ENCODE peak calls at places on chromosomes 5 and 9, in seven cellular contexts. One of them, this sample, is unnamed. For H3K4me1, the result is how much of the 10 kb centered on the place peaks cover.

GRCh38 chr5:10442581-10442980 is 902 bp downstream of the ROPN1L start:
- DNase-seq in aorta: no peak
- DNase-seq in cardiac muscle cell: no peak
- DNase-seq in breast epithelium: no peak
- DNase-seq in tibial nerve: no peak
- DNase-seq in vagina: no peak
- DNase-seq in GM23338: no peak
- DNase-seq in this sample: no peak

GRCh38 chr5:167982-168660 is 23.2 kb upstream of the LRRC14B start:
- DNase-seq in tibial nerve: no peak
- DNase-seq in GM23338: no peak
- DNase-seq in cardiac muscle cell: peak
- DNase-seq in aorta: no peak
- DNase-seq in breast epithelium: no peak
- DNase-seq in vagina: no peak
- DNase-seq in this sample: no peak

GRCh38 chr9:18405240-18405639 is 68.7 kb upstream of the ADAMTSL1 start:
- DNase-seq in tibial nerve: no peak
- DNase-seq in GM23338: no peak
- DNase-seq in aorta: no peak
- DNase-seq in vagina: no peak
- DNase-seq in cardiac muscle cell: no peak
- DNase-seq in breast epithelium: peak
- DNase-seq in this sample: no peak

GRCh38 chr5:112143684-112144083 is 275.4 kb downstream of the EPB41L4A start:
- DNase-seq in aorta: no peak
- DNase-seq in cardiac muscle cell: peak
- DNase-seq in GM23338: no peak
- DNase-seq in breast epithelium: no peak
- DNase-seq in vagina: no peak
- DNase-seq in tibial nerve: no peak
- DNase-seq in this sample: no peak

GRCh38 chr5:14038341-14038959 is 94.0 kb upstream of the DNAH5 start:
- DNase-seq in tibial nerve: no peak
- DNase-seq in aorta: no peak
- DNase-seq in breast epithelium: no peak
- DNase-seq in GM23338: no peak
- DNase-seq in vagina: no peak
- DNase-seq in cardiac muscle cell: peak
- DNase-seq in this sample: no peak

GRCh38 chr5:59275537-59276276 is 617.8 kb downstream of the PDE4D start:
- DNase-seq in tibial nerve: peak
- DNase-seq in aorta: no peak
- DNase-seq in vagina: no peak
- DNase-seq in GM23338: peak
- DNase-seq in cardiac muscle cell: peak
- DNase-seq in breast epithelium: no peak
- DNase-seq in this sample: peak

GRCh38 chr9:115810166-115810565 is 343.4 kb upstream of the PAPPA start:
- DNase-seq in tibial nerve: no peak
- DNase-seq in cardiac muscle cell: no peak
- DNase-seq in breast epithelium: no peak
- DNase-seq in GM23338: no peak
- DNase-seq in vagina: no peak
- DNase-seq in aorta: no peak
- DNase-seq in this sample: no peak

GRCh38 chr9:127154390-127155191 is 32.2 kb upstream of the ANGPTL2 start:
- DNase-seq in vagina: no peak
- DNase-seq in cardiac muscle cell: peak
- DNase-seq in tibial nerve: peak
- DNase-seq in aorta: peak
- DNase-seq in GM23338: no peak
- DNase-seq in breast epithelium: peak
- DNase-seq in this sample: peak

DNA sequence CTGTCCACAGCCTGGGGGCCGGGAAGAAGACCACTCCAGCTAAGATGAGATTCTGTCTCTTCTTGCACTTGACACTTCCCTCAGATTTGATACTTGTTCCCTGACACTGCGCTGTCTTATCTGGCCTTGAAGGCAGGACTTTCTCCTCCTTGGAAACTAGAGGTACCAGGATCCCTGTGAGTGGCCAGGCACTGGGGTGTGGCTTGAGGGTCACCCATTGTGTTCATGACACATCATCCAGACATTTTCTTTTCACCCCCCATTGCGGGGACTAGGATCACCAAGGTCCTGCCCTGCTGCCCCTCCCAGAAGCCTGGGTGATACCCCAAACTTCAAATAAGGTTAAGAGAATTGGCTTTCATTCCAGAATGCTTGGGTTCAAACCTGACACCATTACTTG is 103.3 kb downstream of the NDFIP1 start:
- DNase-seq in breast epithelium: no peak
- DNase-seq in GM23338: no peak
- DNase-seq in cardiac muscle cell: no peak
- DNase-seq in aorta: no peak
- DNase-seq in vagina: no peak
- DNase-seq in tibial nerve: no peak
- DNase-seq in this sample: no peak
- H3K4me3 ChIP-seq in breast epithelium: no peak
- H3K4me3 ChIP-seq in GM23338: no peak
- H3K4me3 ChIP-seq in cardiac muscle cell: no peak
- H3K4me3 ChIP-seq in aorta: no peak
- H3K4me3 ChIP-seq in vagina: no peak
- H3K4me3 ChIP-seq in tibial nerve: no peak
- H3K4me3 ChIP-seq in this sample: no peak

GRCh38 chr9:111926421-111926875 is 29.8 kb downstream of the UGCG start:
- DNase-seq in vagina: no peak
- DNase-seq in breast epithelium: no peak
- DNase-seq in GM23338: no peak
- DNase-seq in aorta: peak
- DNase-seq in cardiac muscle cell: peak
- DNase-seq in tibial nerve: no peak
- DNase-seq in this sample: peak
- H3K4me1 ChIP-seq in vagina: under half
- H3K4me1 ChIP-seq in breast epithelium: under half
- H3K4me1 ChIP-seq in GM23338: under half
- H3K4me1 ChIP-seq in aorta: under half
- H3K4me1 ChIP-seq in cardiac muscle cell: under half
- H3K4me1 ChIP-seq in tibial nerve: under half
- H3K4me1 ChIP-seq in this sample: under half

DNA sequence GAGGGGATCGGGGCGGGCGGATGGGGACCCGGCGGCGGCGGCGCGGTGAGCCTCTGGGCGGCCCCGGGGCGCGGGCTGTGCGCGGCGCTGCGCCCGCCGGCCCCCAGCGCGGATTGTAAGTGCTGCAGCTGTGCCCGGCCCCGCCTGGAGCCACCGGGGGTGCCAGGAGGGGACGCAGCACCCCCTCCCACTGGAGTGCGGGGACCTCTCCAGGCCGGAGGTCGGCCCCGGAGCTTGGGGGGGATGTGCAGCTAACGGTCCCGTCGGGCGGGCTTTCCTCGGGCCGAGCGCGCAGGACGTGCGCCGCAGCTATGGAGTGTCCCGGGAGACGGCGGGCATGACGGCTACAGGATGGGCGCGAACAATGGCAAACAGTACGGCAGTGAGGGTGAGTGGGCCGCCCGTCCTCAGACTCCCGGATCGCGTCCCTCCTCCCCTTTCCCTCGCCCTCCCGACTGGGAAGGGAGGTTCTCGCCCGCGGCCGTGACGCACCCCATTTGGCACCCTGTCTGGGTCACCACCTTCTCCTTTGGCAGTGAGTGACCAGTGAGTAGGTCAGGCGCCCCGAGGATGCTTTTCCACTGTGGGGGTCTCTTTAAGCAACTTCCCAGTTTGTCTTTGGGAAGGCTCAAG is 462 bp downstream of the FBXL7 start:
- DNase-seq in aorta: peak
- DNase-seq in GM23338: peak
- DNase-seq in breast epithelium: no peak
- DNase-seq in cardiac muscle cell: peak
- DNase-seq in tibial nerve: peak
- DNase-seq in vagina: no peak
- DNase-seq in this sample: peak
- H3K4me3 ChIP-seq in aorta: peak
- H3K4me3 ChIP-seq in GM23338: peak
- H3K4me3 ChIP-seq in breast epithelium: peak
- H3K4me3 ChIP-seq in cardiac muscle cell: peak
- H3K4me3 ChIP-seq in tibial nerve: peak
- H3K4me3 ChIP-seq in vagina: peak
- H3K4me3 ChIP-seq in this sample: peak

DNA sequence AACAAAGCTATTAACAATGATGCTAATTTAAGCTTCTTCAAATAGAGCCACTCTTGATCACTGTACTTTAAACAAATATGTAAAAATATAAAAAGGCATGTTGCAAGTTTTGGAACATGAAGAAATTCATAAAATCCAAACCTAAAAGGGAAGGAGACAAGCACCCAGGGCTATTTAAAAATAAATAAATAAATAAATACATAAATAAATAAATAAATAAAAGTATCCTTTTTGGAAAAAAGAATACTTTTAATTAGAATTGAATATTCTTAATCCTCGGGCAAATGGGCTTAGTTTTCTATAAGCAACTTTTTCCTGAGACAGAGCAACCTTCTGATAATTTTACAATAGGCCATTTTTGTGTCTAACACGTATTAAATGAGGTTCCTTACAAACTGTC is 147.5 kb upstream of the PCA3 start:
- DNase-seq in aorta: no peak
- DNase-seq in vagina: no peak
- DNase-seq in cardiac muscle cell: no peak
- DNase-seq in breast epithelium: no peak
- DNase-seq in GM23338: no peak
- DNase-seq in tibial nerve: no peak
- DNase-seq in this sample: no peak
- H3K4me1 ChIP-seq in aorta: under half
- H3K4me1 ChIP-seq in vagina: under half
- H3K4me1 ChIP-seq in cardiac muscle cell: under half
- H3K4me1 ChIP-seq in breast epithelium: under half
- H3K4me1 ChIP-seq in GM23338: under half
- H3K4me1 ChIP-seq in tibial nerve: under half
- H3K4me1 ChIP-seq in this sample: under half

GRCh38 chr9:86387376-86387775 is 33.2 kb upstream of the TUT7 start:
- DNase-seq in GM23338: no peak
- DNase-seq in tibial nerve: no peak
- DNase-seq in breast epithelium: no peak
- DNase-seq in vagina: no peak
- DNase-seq in cardiac muscle cell: no peak
- DNase-seq in aorta: no peak
- DNase-seq in this sample: no peak

DNA sequence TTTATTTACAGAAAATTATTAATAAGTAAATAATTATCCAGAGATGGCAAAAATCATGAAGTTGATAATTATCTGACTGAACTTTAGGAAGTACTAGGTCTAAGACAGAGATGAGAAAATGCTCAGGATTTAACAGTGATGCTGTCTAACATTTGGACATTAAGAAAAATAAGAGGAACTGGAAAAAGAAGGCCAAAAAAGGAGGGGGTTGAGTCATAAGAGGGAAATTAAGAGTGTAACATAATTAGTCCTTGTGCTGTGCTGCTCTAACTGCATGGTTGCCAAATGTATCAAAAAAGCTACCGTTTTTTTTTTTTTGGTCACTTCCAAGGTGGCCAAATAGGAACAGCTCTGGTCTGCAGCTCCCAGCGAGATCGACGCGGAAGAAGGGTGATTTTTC is 35.4 kb upstream of the TUT7 start:
- DNase-seq in GM23338: no peak
- DNase-seq in cardiac muscle cell: no peak
- DNase-seq in vagina: no peak
- DNase-seq in tibial nerve: no peak
- DNase-seq in aorta: no peak
- DNase-seq in breast epithelium: no peak
- DNase-seq in this sample: no peak
- H3K4me3 ChIP-seq in GM23338: no peak
- H3K4me3 ChIP-seq in cardiac muscle cell: no peak
- H3K4me3 ChIP-seq in vagina: no peak
- H3K4me3 ChIP-seq in tibial nerve: no peak
- H3K4me3 ChIP-seq in aorta: no peak
- H3K4me3 ChIP-seq in breast epithelium: no peak
- H3K4me3 ChIP-seq in this sample: no peak

GRCh38 chr9:95075700-95076099 is 241.8 kb downstream of the FANCC start:
- DNase-seq in vagina: no peak
- DNase-seq in tibial nerve: no peak
- DNase-seq in cardiac muscle cell: no peak
- DNase-seq in breast epithelium: peak
- DNase-seq in aorta: no peak
- DNase-seq in GM23338: no peak
- DNase-seq in this sample: no peak
- H3K4me1 ChIP-seq in vagina: half or more
- H3K4me1 ChIP-seq in tibial nerve: half or more
- H3K4me1 ChIP-seq in cardiac muscle cell: under half
- H3K4me1 ChIP-seq in breast epithelium: under half
- H3K4me1 ChIP-seq in aorta: under half
- H3K4me1 ChIP-seq in GM23338: under half
- H3K4me1 ChIP-seq in this sample: under half

This sample was measured in mucosa of descending colon.